ENCODE peak calls at places on chromosomes 16 and 17, in nine cellular contexts. One of them, this sample, is unnamed.

GRCh38 chr16:17724242-17724898 is 253.6 kb upstream of the XYLT1 start:
- DNase-seq in AG04450: peak
- DNase-seq in GM23248: peak
- DNase-seq in fibroblast of pulmonary artery: peak
- DNase-seq in BJ: no peak
- DNase-seq in astrocyte of the spinal cord: peak
- DNase-seq in thoracic aorta: no peak
- DNase-seq in choroid plexus epithelial cell: peak
- DNase-seq in BE2C: no peak
- DNase-seq in this sample: no peak

GRCh38 chr17:70071620-70072019 is 3.4 kb upstream of the KCNJ16 start:
- DNase-seq in choroid plexus epithelial cell: no peak
- DNase-seq in GM23248: no peak
- DNase-seq in fibroblast of pulmonary artery: no peak
- DNase-seq in AG04450: no peak
- DNase-seq in astrocyte of the spinal cord: no peak
- DNase-seq in thoracic aorta: no peak
- DNase-seq in BJ: no peak
- DNase-seq in BE2C: no peak
- DNase-seq in this sample: no peak

GRCh38 chr16:787261-787966 is 767 bp downstream of the RPUSD1 start:
- DNase-seq in GM23248: peak
- DNase-seq in BJ: no peak
- DNase-seq in BE2C: no peak
- DNase-seq in astrocyte of the spinal cord: no peak
- DNase-seq in choroid plexus epithelial cell: no peak
- DNase-seq in AG04450: no peak
- DNase-seq in fibroblast of pulmonary artery: no peak
- DNase-seq in thoracic aorta: no peak
- DNase-seq in this sample: no peak

GRCh38 chr17:4921320-4921719 is 10.8 kb upstream of the GP1BA start:
- DNase-seq in thoracic aorta: no peak
- DNase-seq in AG04450: no peak
- DNase-seq in choroid plexus epithelial cell: no peak
- DNase-seq in GM23248: no peak
- DNase-seq in BJ: no peak
- DNase-seq in fibroblast of pulmonary artery: no peak
- DNase-seq in BE2C: no peak
- DNase-seq in astrocyte of the spinal cord: no peak
- DNase-seq in this sample: no peak

GRCh38 chr16:28321700-28322411 is 29.5 kb downstream of the SBK1 start:
- DNase-seq in thoracic aorta: no peak
- DNase-seq in astrocyte of the spinal cord: peak
- DNase-seq in fibroblast of pulmonary artery: peak
- DNase-seq in GM23248: peak
- DNase-seq in AG04450: no peak
- DNase-seq in BE2C: peak
- DNase-seq in BJ: no peak
- DNase-seq in choroid plexus epithelial cell: peak
- DNase-seq in this sample: peak

GRCh38 chr17:57051886-57052342 is 33.1 kb upstream of the AKAP1 start:
- DNase-seq in fibroblast of pulmonary artery: no peak
- DNase-seq in astrocyte of the spinal cord: no peak
- DNase-seq in GM23248: no peak
- DNase-seq in BE2C: no peak
- DNase-seq in choroid plexus epithelial cell: no peak
- DNase-seq in AG04450: no peak
- DNase-seq in thoracic aorta: no peak
- DNase-seq in BJ: no peak
- DNase-seq in this sample: no peak

GRCh38 chr17:79044462-79044861 is 20.5 kb downstream of the C1QTNF1 start:
- DNase-seq in choroid plexus epithelial cell: no peak
- DNase-seq in BJ: no peak
- DNase-seq in GM23248: no peak
- DNase-seq in AG04450: no peak
- DNase-seq in thoracic aorta: no peak
- DNase-seq in astrocyte of the spinal cord: no peak
- DNase-seq in BE2C: no peak
- DNase-seq in fibroblast of pulmonary artery: no peak
- DNase-seq in this sample: no peak

GRCh38 chr17:68909066-68909465 is 46.1 kb downstream of the ABCA8 start:
- DNase-seq in thoracic aorta: no peak
- DNase-seq in astrocyte of the spinal cord: peak
- DNase-seq in choroid plexus epithelial cell: peak
- DNase-seq in AG04450: peak
- DNase-seq in fibroblast of pulmonary artery: peak
- DNase-seq in BE2C: no peak
- DNase-seq in BJ: peak
- DNase-seq in GM23248: peak
- DNase-seq in this sample: peak

GRCh38 chr17:48497103-48497502 is 33.7 kb downstream of the HOXB1 start:
- DNase-seq in AG04450: no peak
- DNase-seq in fibroblast of pulmonary artery: peak
- DNase-seq in GM23248: peak
- DNase-seq in BE2C: no peak
- DNase-seq in thoracic aorta: no peak
- DNase-seq in choroid plexus epithelial cell: no peak
- DNase-seq in BJ: no peak
- DNase-seq in astrocyte of the spinal cord: peak
- DNase-seq in this sample: peak

GRCh38 chr17:43560461-43561427 is 14.6 kb upstream of the ETV4 start:
- DNase-seq in BJ: no peak
- DNase-seq in BE2C: no peak
- DNase-seq in AG04450: no peak
- DNase-seq in astrocyte of the spinal cord: no peak
- DNase-seq in choroid plexus epithelial cell: no peak
- DNase-seq in fibroblast of pulmonary artery: no peak
- DNase-seq in thoracic aorta: no peak
- DNase-seq in GM23248: peak
- DNase-seq in this sample: no peak

GRCh38 chr17:43563262-43564079 is 17.3 kb upstream of the ETV4 start:
- DNase-seq in choroid plexus epithelial cell: no peak
- DNase-seq in BJ: no peak
- DNase-seq in BE2C: no peak
- DNase-seq in astrocyte of the spinal cord: no peak
- DNase-seq in fibroblast of pulmonary artery: no peak
- DNase-seq in GM23248: no peak
- DNase-seq in thoracic aorta: no peak
- DNase-seq in AG04450: no peak
- DNase-seq in this sample: no peak

GRCh38 chr17:43562679-43563146 is 16.6 kb upstream of the ETV4 start:
- DNase-seq in thoracic aorta: no peak
- DNase-seq in BE2C: no peak
- DNase-seq in choroid plexus epithelial cell: no peak
- DNase-seq in fibroblast of pulmonary artery: no peak
- DNase-seq in BJ: no peak
- DNase-seq in GM23248: no peak
- DNase-seq in AG04450: no peak
- DNase-seq in astrocyte of the spinal cord: no peak
- DNase-seq in this sample: no peak

GRCh38 chr17:43568506-43569082 is 22.5 kb upstream of the ETV4 start:
- DNase-seq in GM23248: no peak
- DNase-seq in astrocyte of the spinal cord: no peak
- DNase-seq in BJ: no peak
- DNase-seq in BE2C: no peak
- DNase-seq in AG04450: no peak
- DNase-seq in fibroblast of pulmonary artery: no peak
- DNase-seq in choroid plexus epithelial cell: no peak
- DNase-seq in thoracic aorta: no peak
- DNase-seq in this sample: no peak

DNA sequence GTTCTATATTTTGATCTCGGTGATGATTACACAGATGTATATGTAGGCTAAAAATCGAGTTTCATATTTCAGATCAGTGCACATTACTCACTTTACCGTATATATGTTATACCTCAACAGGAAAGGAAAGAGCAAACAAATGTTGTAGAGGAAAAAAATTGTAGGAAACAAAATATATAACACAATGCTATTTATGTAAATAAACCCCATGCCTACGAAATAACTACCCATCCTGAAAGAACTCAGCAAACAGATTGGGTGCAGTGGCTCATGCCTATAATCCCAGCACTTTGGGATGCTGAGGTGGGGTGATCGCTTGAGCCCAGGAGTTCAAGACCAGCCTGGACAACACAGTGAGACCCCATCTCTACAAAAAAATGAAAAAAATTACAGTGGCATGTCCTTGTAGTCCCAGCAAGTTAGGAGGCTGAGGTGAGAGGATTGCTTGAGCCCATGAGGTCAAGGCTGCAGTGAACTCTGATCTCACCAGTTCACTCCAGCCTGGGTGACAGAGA is 18.0 kb upstream of the ETV4 start:
- DNase-seq in fibroblast of pulmonary artery: no peak
- DNase-seq in thoracic aorta: no peak
- DNase-seq in BJ: no peak
- DNase-seq in GM23248: no peak
- DNase-seq in choroid plexus epithelial cell: no peak
- DNase-seq in AG04450: no peak
- DNase-seq in BE2C: no peak
- DNase-seq in astrocyte of the spinal cord: no peak
- DNase-seq in this sample: peak
- H3K4me3 ChIP-seq in fibroblast of pulmonary artery: no peak
- H3K4me3 ChIP-seq in thoracic aorta: no peak
- H3K4me3 ChIP-seq in BJ: no peak
- H3K4me3 ChIP-seq in GM23248: no peak
- H3K4me3 ChIP-seq in choroid plexus epithelial cell: no peak
- H3K4me3 ChIP-seq in AG04450: no peak
- H3K4me3 ChIP-seq in BE2C: no peak
- H3K4me3 ChIP-seq in astrocyte of the spinal cord: no peak
- H3K4me3 ChIP-seq in this sample: no peak

DNA sequence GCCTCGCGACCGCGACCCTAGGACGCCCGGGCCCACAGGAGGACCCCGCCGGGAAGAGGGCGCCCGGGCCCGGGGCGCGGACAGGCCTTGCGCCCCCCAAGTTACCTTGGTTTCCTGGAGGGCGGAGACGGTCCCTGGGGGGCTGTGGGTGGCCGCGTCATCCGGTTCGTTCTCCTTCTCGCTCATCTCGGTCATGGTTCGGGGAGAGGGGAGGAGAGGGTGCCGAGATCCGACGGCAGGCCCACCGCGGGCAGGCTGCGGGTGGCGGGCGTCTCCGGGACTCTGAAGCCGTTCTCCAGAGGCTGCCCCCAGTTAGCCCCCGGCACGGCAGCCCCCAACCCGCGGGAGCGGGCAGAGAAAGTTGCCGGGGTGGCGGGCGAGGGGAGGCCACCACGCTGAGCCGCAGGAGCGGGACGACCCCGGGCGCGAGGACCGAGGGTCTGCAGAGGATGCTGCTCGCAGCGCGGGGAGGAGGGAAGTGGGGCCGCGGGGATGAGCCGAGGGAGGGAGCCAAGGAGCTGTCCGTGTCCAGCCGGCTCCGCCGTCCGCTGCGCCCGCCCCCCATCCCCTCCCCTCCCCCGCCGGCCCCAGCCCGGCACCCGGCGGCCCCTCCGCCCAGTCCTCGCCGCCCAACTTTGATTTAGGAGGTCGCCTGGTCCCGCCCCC is at the start of gene STAC2:
- DNase-seq in choroid plexus epithelial cell: no peak
- DNase-seq in GM23248: peak
- DNase-seq in astrocyte of the spinal cord: no peak
- DNase-seq in BE2C: no peak
- DNase-seq in thoracic aorta: no peak
- DNase-seq in fibroblast of pulmonary artery: no peak
- DNase-seq in BJ: no peak
- DNase-seq in AG04450: no peak
- DNase-seq in this sample: no peak
- H3K4me3 ChIP-seq in choroid plexus epithelial cell: peak
- H3K4me3 ChIP-seq in GM23248: peak
- H3K4me3 ChIP-seq in astrocyte of the spinal cord: peak
- H3K4me3 ChIP-seq in BE2C: peak
- H3K4me3 ChIP-seq in thoracic aorta: peak
- H3K4me3 ChIP-seq in fibroblast of pulmonary artery: peak
- H3K4me3 ChIP-seq in BJ: peak
- H3K4me3 ChIP-seq in AG04450: peak
- H3K4me3 ChIP-seq in this sample: no peak

GRCh38 chr16:46928811-46929210 is 44.6 kb downstream of the GPT2 start:
- DNase-seq in AG04450: no peak
- DNase-seq in BE2C: no peak
- DNase-seq in choroid plexus epithelial cell: no peak
- DNase-seq in GM23248: no peak
- DNase-seq in fibroblast of pulmonary artery: no peak
- DNase-seq in astrocyte of the spinal cord: no peak
- DNase-seq in thoracic aorta: no peak
- DNase-seq in BJ: no peak
- DNase-seq in this sample: no peak

GRCh38 chr16:46927273-46927672 is 43.1 kb downstream of the GPT2 start:
- DNase-seq in GM23248: no peak
- DNase-seq in fibroblast of pulmonary artery: no peak
- DNase-seq in AG04450: no peak
- DNase-seq in astrocyte of the spinal cord: no peak
- DNase-seq in choroid plexus epithelial cell: no peak
- DNase-seq in BE2C: no peak
- DNase-seq in BJ: no peak
- DNase-seq in thoracic aorta: no peak
- DNase-seq in this sample: no peak

GRCh38 chr16:46923513-46924295 is 39.5 kb downstream of the GPT2 start:
- DNase-seq in AG04450: no peak
- DNase-seq in GM23248: peak
- DNase-seq in thoracic aorta: no peak
- DNase-seq in fibroblast of pulmonary artery: no peak
- DNase-seq in astrocyte of the spinal cord: no peak
- DNase-seq in BJ: no peak
- DNase-seq in choroid plexus epithelial cell: peak
- DNase-seq in BE2C: no peak
- DNase-seq in this sample: no peak

GRCh38 chr16:46924402-46924801 is 40.2 kb downstream of the GPT2 start:
- DNase-seq in AG04450: no peak
- DNase-seq in choroid plexus epithelial cell: no peak
- DNase-seq in thoracic aorta: no peak
- DNase-seq in BE2C: no peak
- DNase-seq in fibroblast of pulmonary artery: no peak
- DNase-seq in BJ: no peak
- DNase-seq in GM23248: no peak
- DNase-seq in astrocyte of the spinal cord: no peak
- DNase-seq in this sample: no peak

GRCh38 chr16:46926470-46927225 is 42.5 kb downstream of the GPT2 start:
- DNase-seq in choroid plexus epithelial cell: no peak
- DNase-seq in GM23248: no peak
- DNase-seq in BJ: no peak
- DNase-seq in fibroblast of pulmonary artery: no peak
- DNase-seq in thoracic aorta: no peak
- DNase-seq in astrocyte of the spinal cord: no peak
- DNase-seq in BE2C: no peak
- DNase-seq in AG04450: no peak
- DNase-seq in this sample: no peak
- H3K4me3 ChIP-seq in choroid plexus epithelial cell: no peak
- H3K4me3 ChIP-seq in GM23248: no peak
- H3K4me3 ChIP-seq in BJ: no peak
- H3K4me3 ChIP-seq in fibroblast of pulmonary artery: no peak
- H3K4me3 ChIP-seq in thoracic aorta: no peak
- H3K4me3 ChIP-seq in astrocyte of the spinal cord: no peak
- H3K4me3 ChIP-seq in BE2C: no peak
- H3K4me3 ChIP-seq in AG04450: no peak
- H3K4me3 ChIP-seq in this sample: no peak

GRCh38 chr17:44235583-44235936 is 16.1 kb upstream of the UBTF start:
- DNase-seq in astrocyte of the spinal cord: peak
- DNase-seq in choroid plexus epithelial cell: peak
- DNase-seq in AG04450: no peak
- DNase-seq in BE2C: no peak
- DNase-seq in BJ: no peak
- DNase-seq in fibroblast of pulmonary artery: peak
- DNase-seq in thoracic aorta: no peak
- DNase-seq in GM23248: peak
- DNase-seq in this sample: peak

GRCh38 chr17:44236444-44236991 is 17.0 kb upstream of the UBTF start:
- DNase-seq in BJ: no peak
- DNase-seq in AG04450: no peak
- DNase-seq in fibroblast of pulmonary artery: no peak
- DNase-seq in choroid plexus epithelial cell: no peak
- DNase-seq in thoracic aorta: no peak
- DNase-seq in astrocyte of the spinal cord: no peak
- DNase-seq in BE2C: no peak
- DNase-seq in GM23248: no peak
- DNase-seq in this sample: no peak

GRCh38 chr17:44241104-44241503 is 21.6 kb upstream of the UBTF start:
- DNase-seq in BJ: no peak
- DNase-seq in GM23248: peak
- DNase-seq in BE2C: no peak
- DNase-seq in AG04450: no peak
- DNase-seq in astrocyte of the spinal cord: no peak
- DNase-seq in thoracic aorta: no peak
- DNase-seq in fibroblast of pulmonary artery: no peak
- DNase-seq in choroid plexus epithelial cell: no peak
- DNase-seq in this sample: no peak
- H3K4me3 ChIP-seq in BJ: no peak
- H3K4me3 ChIP-seq in GM23248: no peak
- H3K4me3 ChIP-seq in BE2C: no peak
- H3K4me3 ChIP-seq in AG04450: no peak
- H3K4me3 ChIP-seq in astrocyte of the spinal cord: no peak
- H3K4me3 ChIP-seq in thoracic aorta: no peak
- H3K4me3 ChIP-seq in fibroblast of pulmonary artery: no peak
- H3K4me3 ChIP-seq in choroid plexus epithelial cell: no peak
- H3K4me3 ChIP-seq in this sample: no peak